ENCODE peak calls at places on chromosomes 2 and 18, in six cellular contexts. One of them, this sample, is unnamed.

GRCh38 chr18:31281437-31281836 is 36.5 kb upstream of the DSG1 start:
- DNase-seq in HL-60: no peak
- DNase-seq in HepG2: no peak
- DNase-seq in SK-N-SH: no peak
- DNase-seq in H1: no peak
- DNase-seq in GM12878: no peak
- DNase-seq in this sample: no peak

GRCh38 chr2:138503087-138503442 is 1.5 kb downstream of the SPOPL start:
- DNase-seq in HL-60: peak; percentile 73
- DNase-seq in HepG2: no peak
- DNase-seq in SK-N-SH: no peak
- DNase-seq in H1: no peak
- DNase-seq in GM12878: no peak
- DNase-seq in this sample: no peak

GRCh38 chr18:25650201-25650941 is 298.4 kb upstream of the ZNF521 start:
- DNase-seq in HL-60: no peak
- DNase-seq in HepG2: peak; percentile 67
- DNase-seq in SK-N-SH: no peak
- DNase-seq in H1: no peak
- DNase-seq in GM12878: no peak
- DNase-seq in this sample: no peak

GRCh38 chr2:73614997-73615396 is 27.2 kb downstream of the NAT8 start:
- DNase-seq in HL-60: no peak
- DNase-seq in HepG2: no peak
- DNase-seq in SK-N-SH: no peak
- DNase-seq in H1: no peak
- DNase-seq in GM12878: no peak
- DNase-seq in this sample: no peak

GRCh38 chr2:127419448-127420038 is 1.3 kb downstream of the PROC start:
- DNase-seq in HL-60: no peak
- DNase-seq in HepG2: peak; percentile 69
- DNase-seq in SK-N-SH: no peak
- DNase-seq in H1: no peak
- DNase-seq in GM12878: no peak
- DNase-seq in this sample: no peak

GRCh38 chr2:215428060-215428910 is 7.6 kb downstream of the FN1 start:
- DNase-seq in HL-60: no peak
- DNase-seq in HepG2: no peak
- DNase-seq in SK-N-SH: no peak
- DNase-seq in H1: no peak
- DNase-seq in GM12878: no peak
- DNase-seq in this sample: no peak

GRCh38 chr2:173828189-173829157 is 136.7 kb downstream of the SP3 start:
- DNase-seq in HL-60: no peak
- DNase-seq in HepG2: no peak
- DNase-seq in SK-N-SH: no peak
- DNase-seq in H1: no peak
- DNase-seq in GM12878: no peak
- DNase-seq in this sample: no peak

GRCh38 chr2:11533278-11534077 is at the start of gene GREB1:
- DNase-seq in HL-60: peak; percentile 16
- DNase-seq in HepG2: peak; percentile 68
- DNase-seq in SK-N-SH: no peak
- DNase-seq in H1: no peak
- DNase-seq in GM12878: no peak
- DNase-seq in this sample: no peak

GRCh38 chr2:37168217-37168981 is 11.6 kb upstream of the EIF2AK2 start:
- DNase-seq in HL-60: peak; percentile 54
- DNase-seq in HepG2: peak; percentile 55
- DNase-seq in SK-N-SH: peak; percentile 91
- DNase-seq in H1: peak; percentile 64
- DNase-seq in GM12878: no peak
- DNase-seq in this sample: peak; percentile 66

GRCh38 chr2:112583497-112584133 is 794 bp upstream of the CHCHD5 start:
- DNase-seq in HL-60: peak; percentile 34
- DNase-seq in HepG2: peak; percentile 75
- DNase-seq in SK-N-SH: peak; percentile 22
- DNase-seq in H1: no peak
- DNase-seq in GM12878: no peak
- DNase-seq in this sample: peak; percentile 81

GRCh38 chr2:212929116-212929515 is 222.3 kb downstream of the IKZF2 start:
- DNase-seq in HL-60: no peak
- DNase-seq in HepG2: no peak
- DNase-seq in SK-N-SH: no peak
- DNase-seq in H1: no peak
- DNase-seq in GM12878: no peak
- DNase-seq in this sample: no peak

GRCh38 chr2:212929971-212930370 is 221.4 kb downstream of the IKZF2 start:
- DNase-seq in HL-60: no peak
- DNase-seq in HepG2: no peak
- DNase-seq in SK-N-SH: no peak
- DNase-seq in H1: no peak
- DNase-seq in GM12878: no peak
- DNase-seq in this sample: no peak

GRCh38 chr2:212923393-212923792 is 228.0 kb downstream of the IKZF2 start:
- DNase-seq in HL-60: no peak
- DNase-seq in HepG2: no peak
- DNase-seq in SK-N-SH: no peak
- DNase-seq in H1: no peak
- DNase-seq in GM12878: no peak
- DNase-seq in this sample: no peak

GRCh38 chr2:212928681-212929080 is 222.7 kb downstream of the IKZF2 start:
- DNase-seq in HL-60: no peak
- DNase-seq in HepG2: no peak
- DNase-seq in SK-N-SH: no peak
- DNase-seq in H1: no peak
- DNase-seq in GM12878: no peak
- DNase-seq in this sample: no peak

DNA sequence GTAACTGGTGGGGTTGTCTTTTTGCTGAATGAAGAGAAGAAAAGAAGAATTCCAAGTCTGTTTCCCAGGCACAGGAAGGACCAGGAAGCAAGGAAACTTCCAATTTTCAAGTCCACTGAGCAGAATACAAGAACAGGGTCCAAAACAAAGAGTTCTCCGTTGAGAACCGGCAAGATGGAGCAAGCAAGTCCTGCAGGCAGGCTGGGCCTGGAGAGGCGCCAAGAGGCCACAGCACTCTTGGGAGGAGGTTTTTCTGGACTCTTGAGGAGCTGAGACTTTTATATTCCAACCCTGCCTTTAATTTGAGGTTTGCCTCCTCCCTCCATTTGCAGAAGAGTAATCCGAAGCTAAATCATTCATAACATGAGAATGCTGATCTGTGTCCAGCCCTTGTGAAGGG is 224.5 kb downstream of the IKZF2 start:
- DNase-seq in HL-60: no peak
- DNase-seq in HepG2: no peak
- DNase-seq in SK-N-SH: no peak
- DNase-seq in H1: no peak
- DNase-seq in GM12878: no peak
- DNase-seq in this sample: no peak
- TF ChIP-seq GABPA in HL-60: no peak
- TF ChIP-seq GABPA in HepG2: no peak
- TF ChIP-seq GABPA in SK-N-SH: no peak
- TF ChIP-seq GABPA in H1: no peak
- TF ChIP-seq GABPA in GM12878: no peak
- TF ChIP-seq GABPA in this sample: no peak

GRCh38 chr2:149815946-149816345 is 228.4 kb upstream of the MMADHC start:
- DNase-seq in HL-60: no peak
- DNase-seq in HepG2: no peak
- DNase-seq in SK-N-SH: no peak
- DNase-seq in H1: no peak
- DNase-seq in GM12878: no peak
- DNase-seq in this sample: no peak
- H3K4me3 ChIP-seq in HL-60: no peak overlapping the region
- H3K4me3 ChIP-seq in HepG2: no peak overlapping the region
- H3K4me3 ChIP-seq in SK-N-SH: no peak overlapping the region
- H3K4me3 ChIP-seq in H1: no peak overlapping the region
- H3K4me3 ChIP-seq in GM12878: no peak overlapping the region
- H3K4me3 ChIP-seq in this sample: no peak overlapping the region

DNA sequence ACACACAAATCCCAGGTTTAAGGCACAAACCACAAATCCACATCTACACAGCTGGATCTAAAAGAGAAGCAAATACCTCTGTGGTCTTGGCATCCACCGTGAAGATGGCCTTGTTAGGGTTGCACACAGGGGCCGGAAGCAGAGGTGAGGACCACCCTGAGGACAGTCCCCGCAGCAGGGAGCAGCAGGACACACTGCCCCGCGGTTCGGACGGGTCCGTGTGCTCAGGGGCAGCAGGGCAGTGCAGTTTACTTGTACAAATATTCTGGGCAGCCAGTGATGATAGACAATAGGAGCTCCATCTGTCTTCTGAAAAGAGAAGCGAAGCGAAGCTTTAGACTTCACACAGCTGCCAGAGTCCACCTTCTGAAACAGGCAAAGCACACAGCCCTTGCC is 8.8 kb downstream of the PASK start:
- DNase-seq in HL-60: no peak
- DNase-seq in HepG2: no peak
- DNase-seq in SK-N-SH: no peak
- DNase-seq in H1: no peak
- DNase-seq in GM12878: no peak
- DNase-seq in this sample: no peak
- TF ChIP-seq GABPA in HL-60: no peak
- TF ChIP-seq GABPA in HepG2: no peak
- TF ChIP-seq GABPA in SK-N-SH: no peak
- TF ChIP-seq GABPA in H1: no peak
- TF ChIP-seq GABPA in GM12878: no peak
- TF ChIP-seq GABPA in this sample: no peak

GRCh38 chr18:51193621-51194287 is 3.7 kb downstream of the MEX3C start:
- DNase-seq in HL-60: no peak
- DNase-seq in HepG2: no peak
- DNase-seq in SK-N-SH: no peak
- DNase-seq in H1: no peak
- DNase-seq in GM12878: no peak
- DNase-seq in this sample: no peak
- H3K4me3 ChIP-seq in HL-60: no peak overlapping the region
- H3K4me3 ChIP-seq in HepG2: peak overlapping the region; percentile 24
- H3K4me3 ChIP-seq in SK-N-SH: peak overlapping the region; percentile 76
- H3K4me3 ChIP-seq in H1: peak overlapping the region; percentile 14
- H3K4me3 ChIP-seq in GM12878: peak overlapping the region; percentile 69
- H3K4me3 ChIP-seq in this sample: no peak overlapping the region

This sample was measured in K562.